ENCODE peak calls at places on chromosome 14, in eight cellular contexts. S is AG04450; G is tibial nerve; Y is upper lobe of right lung; A is keratinocyte; P is effector memory CD4-positive, alpha-beta T cell; K is breast epithelium; I is neural progenitor cell. O is an unnamed sample.

GRCh38 chr14:87811246-87811645 is 181.7 kb downstream of the GALC start:
- DNase-seq in A (no peak), K (no peak), P (no peak), I (no peak), Y (no peak), G (no peak), S (no peak), O (no peak)

GRCh38 chr14:95260537-95261440 is 58.9 kb downstream of the CLMN start:
- DNase-seq in A (peak), G (no peak), K (peak), I (no peak), Y (no peak), S (no peak), P (no peak), O (peak)

GRCh38 chr14:100696590-100696989 is 30.1 kb upstream of the DLK1 start:
- DNase-seq in K (no peak), Y (no peak), A (no peak), I (no peak), G (no peak), S (no peak), P (no peak), O (peak)

GRCh38 chr14:22837750-22838538 is 1.6 kb downstream of the MMP14 start:
- DNase-seq in S (no peak), A (no peak), I (no peak), P (no peak), G (peak), Y (no peak), K (no peak), O (peak)

GRCh38 chr14:28780843-28781503 is 14.4 kb downstream of the FOXG1 start:
- DNase-seq in K (no peak), P (no peak), A (no peak), I (peak), S (no peak), G (no peak), Y (no peak), O (no peak)

GRCh38 chr14:104369208-104369607 is 210.4 kb upstream of the C14orf180 start:
- DNase-seq in A (no peak), I (no peak), Y (no peak), P (no peak), G (no peak), K (no peak), S (no peak), O (no peak)

GRCh38 chr14:101130861-101131260 is 227.3 kb upstream of the RTL1 start:
- DNase-seq in I (peak), P (no peak), K (no peak), S (no peak), A (no peak), G (no peak), Y (peak), O (no peak)

GRCh38 chr14:103386632-103387329 is 1.6 kb downstream of the MARK3 start:
- DNase-seq in Y (no peak), S (no peak), K (no peak), I (peak), A (no peak), P (no peak), G (no peak), O (no peak)

GRCh38 chr14:100290607-100291304 is 15.5 kb downstream of the SLC25A29 start:
- DNase-seq in I (no peak), S (no peak), P (no peak), Y (peak), A (no peak), G (no peak), K (no peak), O (peak)

GRCh38 chr14:100698719-100699448 is 27.8 kb upstream of the DLK1 start:
- DNase-seq in S (no peak), K (no peak), A (no peak), Y (no peak), G (no peak), I (no peak), P (no peak), O (no peak)

GRCh38 chr14:92039073-92039719 is 663 bp downstream of the TRIP11 start:
- DNase-seq in P (no peak), K (peak), Y (no peak), A (peak), S (peak), G (no peak), I (peak), O (no peak)

DNA sequence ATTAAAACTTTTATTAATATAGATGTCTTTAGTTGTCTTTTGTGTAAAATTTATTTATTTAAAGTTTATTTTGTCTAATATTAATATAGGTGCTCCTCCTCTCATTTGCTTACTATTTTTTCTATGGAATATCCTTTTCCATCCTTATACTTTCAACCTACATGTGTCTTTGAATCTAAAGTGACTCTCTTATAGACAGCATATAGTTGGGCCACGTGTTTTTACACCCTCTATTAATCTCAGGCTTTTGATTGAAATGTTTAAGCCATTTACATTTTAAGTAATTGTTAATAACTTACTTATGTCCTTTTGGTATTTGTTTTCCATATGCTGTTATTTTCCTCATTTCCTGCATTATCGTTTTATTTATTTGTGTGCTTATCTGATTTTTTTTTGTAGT is 74.4 kb upstream of the LRFN5 start:
- DNase-seq in P (no peak), G (no peak), S (no peak), Y (no peak), A (no peak), K (no peak), I (no peak), O (no peak)
- H3K4me3 ChIP-seq in P (no peak), G (no peak), S (no peak), Y (no peak), A (no peak), K (no peak), I (no peak), O (no peak)

GRCh38 chr14:49875640-49876198 is 17.2 kb upstream of the ARF6 start:
- DNase-seq in Y (no peak), I (no peak), A (no peak), G (no peak), S (no peak), P (no peak), K (no peak), O (no peak)

GRCh38 chr14:49867831-49868719 is 15.5 kb upstream of the NEMF start:
- DNase-seq in S (peak), P (peak), A (peak), I (peak), Y (peak), G (peak), K (peak), O (peak)

GRCh38 chr14:49868720-49869114 is 16.1 kb upstream of the NEMF start:
- DNase-seq in P (no peak), A (no peak), G (no peak), K (no peak), S (no peak), I (peak), Y (no peak), O (no peak)

GRCh38 chr14:49865431-49865859 is 12.9 kb upstream of the NEMF start:
- DNase-seq in A (no peak), P (peak), K (peak), S (no peak), G (peak), I (peak), Y (peak), O (peak)

DNA sequence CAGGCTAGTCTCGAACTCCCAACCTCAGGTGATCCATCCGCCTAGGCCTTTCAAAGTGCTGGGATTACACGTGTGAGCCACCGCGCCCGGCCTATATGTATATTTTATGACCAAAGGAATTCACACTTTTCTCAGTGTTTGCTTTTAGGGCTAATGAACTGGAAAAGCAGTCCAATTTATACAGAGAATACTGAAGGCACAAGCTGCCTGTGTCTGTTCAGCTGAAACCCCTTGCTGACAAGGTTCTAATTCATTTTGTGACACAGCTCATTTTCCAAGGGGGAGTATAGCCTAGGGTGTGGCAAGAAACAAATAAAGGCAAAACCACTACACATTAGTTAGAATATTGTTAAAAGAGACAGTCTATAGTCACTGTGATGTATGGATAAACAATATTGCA is 18.3 kb upstream of the NEMF start:
- DNase-seq in P (no peak), G (no peak), A (no peak), Y (no peak), I (peak), K (no peak), S (no peak), O (no peak)
- H3K27ac ChIP-seq in P (no peak), G (no peak), A (no peak), Y (no peak), I (no peak), K (no peak), S (no peak), O (no peak)

GRCh38 chr14:65864993-65865392 is 452.5 kb downstream of the FUT8 start:
- DNase-seq in Y (no peak), K (no peak), P (no peak), A (no peak), S (no peak), G (no peak), I (no peak), O (no peak)
- H3K4me3 ChIP-seq in Y (no peak), K (no peak), P (no peak), A (no peak), S (no peak), G (no peak), I (no peak), O (no peak)

DNA sequence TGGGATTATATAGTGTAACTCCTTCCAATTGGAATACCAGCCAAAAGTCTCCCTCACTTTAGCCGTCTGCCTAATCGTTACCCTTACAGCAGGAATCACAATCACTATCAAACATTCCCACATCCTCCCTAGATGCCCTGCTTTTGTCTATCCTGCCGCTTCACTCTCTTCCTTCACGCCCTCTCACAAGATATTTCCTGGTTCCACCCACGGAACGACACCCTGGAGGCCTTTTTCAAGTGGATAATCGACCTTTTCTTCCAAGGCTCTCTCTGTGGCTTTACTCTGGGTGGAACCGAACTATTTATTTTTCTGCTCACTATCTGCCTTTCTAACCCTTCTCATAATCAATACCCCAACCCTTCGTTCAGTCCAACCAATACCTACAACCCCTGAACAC is 58.9 kb downstream of the MOK start:
- DNase-seq in S (no peak), P (no peak), Y (no peak), K (no peak), I (no peak), G (no peak), A (no peak), O (no peak)
- H3K27ac ChIP-seq in S (no peak), P (no peak), Y (no peak), K (no peak), I (no peak), G (no peak), A (no peak), O (no peak)

O was measured in adrenal gland.